ENCODE peak calls at places on chromosome 16, in five cellular contexts. K is lower lobe of right lung, J is HFF-Myc, M is Panc1, R is heart left ventricle. Y is an unnamed sample.

GRCh38 chr16:65059421-65059980 is 62.4 kb downstream of the CDH11 start:
- DNase-seq in K (no peak), J (no peak), M (no peak), R (no peak), Y (no peak)

GRCh38 chr16:2786061-2786825 is 1.1 kb downstream of the PRSS33 start:
- DNase-seq in K (peak), J (no peak), M (no peak), R (peak), Y (no peak)

GRCh38 chr16:69565611-69566436 is at the start of gene NFAT5:
- DNase-seq in K (peak), J (no peak), M (no peak), R (peak), Y (peak)

GRCh38 chr16:72270531-72270930 is 98.6 kb upstream of the PMFBP1 start:
- DNase-seq in K (no peak), J (no peak), M (no peak), R (no peak), Y (no peak)

GRCh38 chr16:81838794-81839193 is 59.7 kb downstream of the PLCG2 start:
- DNase-seq in K (no peak), J (no peak), M (no peak), R (no peak), Y (peak)

GRCh38 chr16:47492428-47493357 is 31.6 kb downstream of the PHKB start:
- DNase-seq in K (peak), J (no peak), M (no peak), R (peak), Y (peak)

GRCh38 chr16:75742424-75743047 is 16.2 kb upstream of the CPHXL start:
- DNase-seq in K (no peak), J (no peak), M (no peak), R (no peak), Y (no peak)

GRCh38 chr16:58032710-58033293 is 7.2 kb downstream of the MMP15 start:
- DNase-seq in K (peak), J (no peak), M (no peak), R (peak), Y (no peak)

GRCh38 chr16:87342978-87343752 is 26.0 kb upstream of the C16orf95 start:
- DNase-seq in K (no peak), J (no peak), M (no peak), R (no peak), Y (no peak)

GRCh38 chr16:19711643-19712042 is 6.4 kb downstream of the KNOP1 start:
- DNase-seq in K (no peak), J (no peak), M (no peak), R (no peak), Y (no peak)

GRCh38 chr16:5551909-5552308 is 454.3 kb upstream of the EEF2KMT start:
- DNase-seq in K (no peak), J (no peak), M (no peak), R (no peak), Y (no peak)

GRCh38 chr16:56645838-56646237 is 5.8 kb upstream of the MT1B start:
- DNase-seq in K (no peak), J (no peak), M (no peak), R (no peak), Y (no peak)

GRCh38 chr16:53576904-53577303 is 73.9 kb upstream of the AKTIP start:
- DNase-seq in K (no peak), J (no peak), M (no peak), R (no peak), Y (no peak)

GRCh38 chr16:3101018-3101840 is 2.1 kb upstream of the ZSCAN10 start:
- DNase-seq in K (no peak), J (no peak), M (no peak), R (no peak), Y (peak)

GRCh38 chr16:87604572-87605135 is 2.3 kb downstream of the JPH3 start:
- DNase-seq in K (no peak), J (no peak), M (no peak), R (no peak), Y (no peak)

GRCh38 chr16:21179983-21180365 is 21.5 kb downstream of the LDAF1 start:
- DNase-seq in K (no peak), J (no peak), M (no peak), R (no peak), Y (no peak)

GRCh38 chr16:56649271-56649670 is 2.4 kb upstream of the MT1B start:
- DNase-seq in K (no peak), J (no peak), M (no peak), R (no peak), Y (no peak)

DNA sequence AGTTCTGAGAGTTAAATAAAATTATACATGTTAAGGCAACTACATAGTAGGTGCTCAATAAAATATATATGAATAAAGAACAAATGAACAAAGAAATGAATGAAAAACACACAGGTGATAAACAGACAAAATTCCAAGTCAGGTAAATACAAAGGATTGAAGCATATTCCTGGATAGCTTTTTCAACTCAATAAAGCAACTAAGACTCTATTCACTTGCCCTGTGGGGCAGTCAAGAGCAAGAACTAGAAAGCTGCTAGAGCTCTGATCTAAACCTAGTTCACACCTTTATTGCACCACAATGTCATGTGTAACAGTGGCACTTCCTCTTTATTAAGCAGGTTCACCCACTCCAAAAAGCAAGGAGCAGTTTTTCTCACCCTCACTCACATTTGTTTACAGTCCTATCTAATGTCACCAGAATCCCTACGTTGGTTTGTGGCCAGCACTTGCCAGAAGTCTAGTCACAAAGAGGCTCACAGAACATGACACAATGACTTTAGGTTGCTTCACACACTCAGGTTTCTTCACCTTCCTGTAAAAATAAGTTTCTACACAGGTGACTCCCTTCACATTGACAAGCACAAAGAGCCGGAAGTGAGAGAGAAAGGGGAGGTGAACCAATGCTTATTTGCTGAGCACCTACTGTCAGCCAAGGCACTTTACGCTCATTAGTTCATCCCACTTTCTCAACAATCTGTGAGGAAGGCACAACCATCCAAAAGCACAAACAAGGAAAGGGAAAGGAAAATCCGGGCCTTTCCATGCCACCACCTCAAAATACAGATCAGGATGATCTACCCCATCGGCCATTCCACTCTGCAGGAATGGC is 70.8 kb downstream of the XPO6 start:
- DNase-seq in K (peak), J (no peak), M (no peak), R (no peak), Y (peak)
- TF ChIP-seq CTCF in K (no peak), J (no peak), M (no peak), R (no peak), Y (no peak)

GRCh38 chr16:63527404-63527803 is 1491.2 kb upstream of the CDH8 start:
- DNase-seq in K (no peak), J (no peak), M (no peak), R (no peak), Y (no peak)

GRCh38 chr16:63530974-63531373 is 1494.7 kb upstream of the CDH8 start:
- DNase-seq in K (no peak), J (no peak), M (no peak), R (peak), Y (no peak)

GRCh38 chr16:63530208-63530607 is 1494.0 kb upstream of the CDH8 start:
- DNase-seq in K (no peak), J (no peak), M (no peak), R (no peak), Y (no peak)
- TF ChIP-seq CTCF in K (no peak), J (no peak), M (no peak), R (no peak), Y (no peak)

GRCh38 chr16:85481206-85481605 is 131.9 kb upstream of the GSE1 start:
- DNase-seq in K (no peak), J (no peak), M (no peak), R (no peak), Y (no peak)
- TF ChIP-seq CTCF in K (no peak), J (no peak), M (no peak), R (no peak), Y (no peak)

GRCh38 chr16:80084614-80085013 is 456.2 kb upstream of the DYNLRB2 start:
- DNase-seq in K (no peak), J (no peak), M (no peak), R (peak), Y (no peak)
- TF ChIP-seq CTCF in K (peak), J (peak), M (peak), R (peak), Y (no peak)

Y was measured in GM10248.